ENCODE peak calls at places on chromosomes 11 and 22, in five cellular contexts. T is vagina, Z is K562, F is GM12878, C is Panc1. N is an unnamed sample. For H3K4me1, the result is how much of the 10 kb centered on the place peaks cover.

GRCh38 chr11:1134848-1135445 is 22.8 kb upstream of the MUC5AC start:
- DNase-seq in T (no peak), Z (no peak), F (no peak), C (no peak), N (no peak)

GRCh38 chr22:26646158-26646557 is 11.2 kb upstream of the MIAT start:
- DNase-seq in T (no peak), Z (no peak), F (no peak), C (no peak), N (no peak)

GRCh38 chr11:96092511-96092910 is 168.6 kb upstream of the MTMR2 start:
- DNase-seq in T (no peak), Z (no peak), F (no peak), C (no peak), N (no peak)

GRCh38 chr11:14107071-14107470 is 144.5 kb downstream of the SPON1 start:
- DNase-seq in T (no peak), Z (no peak), F (no peak), C (no peak), N (no peak)

GRCh38 chr11:134275188-134275533 is 1.0 kb upstream of the GLB1L3 start:
- DNase-seq in T (no peak), Z (no peak), F (no peak), C (no peak), N (no peak)

GRCh38 chr11:61688368-61689163 is 8.4 kb downstream of the DAGLA start:
- DNase-seq in T (no peak), Z (no peak), F (no peak), C (no peak), N (peak)

GRCh38 chr11:124071622-124071948 is 30.5 kb upstream of the OR10G7 start:
- DNase-seq in T (no peak), Z (no peak), F (no peak), C (no peak), N (no peak)

GRCh38 chr11:61023086-61024035 is 51.9 kb downstream of the CD6 start:
- DNase-seq in T (no peak), Z (no peak), F (no peak), C (no peak), N (peak)

GRCh38 chr11:100687630-100688395 is 725 bp downstream of the ARHGAP42 start:
- DNase-seq in T (peak), Z (peak), F (no peak), C (peak), N (peak)

GRCh38 chr22:23325183-23325582 is 144.9 kb downstream of the BCR start:
- DNase-seq in T (no peak), Z (no peak), F (no peak), C (no peak), N (no peak)

GRCh38 chr11:119416606-119417580 is 6.1 kb downstream of the THY1 start:
- DNase-seq in T (no peak), Z (peak), F (no peak), C (no peak), N (no peak)

GRCh38 chr11:36702330-36703054 is 104.5 kb upstream of the RAG2 start:
- DNase-seq in T (no peak), Z (peak), F (peak), C (peak), N (no peak)

GRCh38 chr11:28961726-28962125 is 853.5 kb downstream of the METTL15 start:
- DNase-seq in T (no peak), Z (no peak), F (no peak), C (no peak), N (no peak)

GRCh38 chr11:131851951-131852350 is 481.5 kb downstream of the NTM start:
- DNase-seq in T (no peak), Z (no peak), F (no peak), C (no peak), N (no peak)

GRCh38 chr22:31943976-31944699 is at the start of gene YWHAH:
- DNase-seq in T (peak), Z (peak), F (peak), C (peak), N (peak)

GRCh38 chr11:72686639-72687215 is 12.5 kb upstream of the PDE2A start:
- DNase-seq in T (no peak), Z (no peak), F (no peak), C (no peak), N (no peak)

DNA sequence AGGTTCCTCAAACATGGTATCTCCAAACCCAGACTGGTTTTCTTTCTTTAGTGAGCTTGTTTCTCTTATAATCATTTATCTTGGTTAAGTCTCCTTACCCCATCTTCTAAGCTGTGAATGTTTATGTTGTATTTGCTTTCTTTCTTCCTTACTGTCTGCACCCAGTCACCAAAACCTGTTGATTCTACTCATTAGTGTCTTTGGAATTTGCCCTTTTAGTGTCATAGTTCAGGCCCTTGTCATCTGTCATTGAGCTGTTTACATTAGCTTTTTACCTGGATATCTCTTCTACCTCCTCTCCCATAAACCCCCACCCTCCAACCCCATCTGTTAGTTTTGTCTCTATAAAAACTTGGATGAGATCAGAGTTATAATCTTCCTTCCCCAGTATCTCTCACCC is 59.9 kb downstream of the AMOTL1 start:
- DNase-seq in T (no peak), Z (no peak), F (no peak), C (no peak), N (no peak)
- H3K4me1 ChIP-seq in T (under half), Z (under half), F (under half), C (under half), N (under half)

DNA sequence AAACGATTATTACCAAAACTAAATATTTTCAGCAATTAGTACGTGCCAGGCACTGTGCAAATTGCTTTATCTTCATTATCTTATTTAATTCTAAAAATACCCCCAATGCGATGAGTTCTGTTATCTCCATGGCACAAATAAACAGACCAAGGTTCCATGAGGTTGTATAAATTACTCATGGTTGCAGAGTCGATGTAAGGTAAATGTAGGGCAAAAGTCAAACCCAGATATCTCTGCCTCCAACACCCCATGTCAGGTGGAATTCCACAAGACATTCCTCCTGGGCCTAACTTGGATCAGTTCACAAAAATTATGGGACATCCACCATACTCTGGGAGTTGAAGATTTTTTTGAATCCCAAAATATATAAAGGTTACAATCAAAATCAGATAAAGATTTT is 43.7 kb downstream of the ISX start:
- DNase-seq in T (no peak), Z (no peak), F (no peak), C (no peak), N (no peak)
- TF ChIP-seq POLR2AphosphoS5 in T (no peak), Z (no peak), F (no peak), C (no peak), N (no peak)

GRCh38 chr22:39214383-39215069 is 30.3 kb downstream of the PDGFB start:
- DNase-seq in T (no peak), Z (no peak), F (no peak), C (no peak), N (no peak)

GRCh38 chr22:39214006-39214382 is 30.8 kb downstream of the PDGFB start:
- DNase-seq in T (no peak), Z (no peak), F (no peak), C (no peak), N (no peak)

GRCh38 chr22:39215430-39216142 is 29.2 kb downstream of the PDGFB start:
- DNase-seq in T (no peak), Z (peak), F (no peak), C (no peak), N (no peak)

GRCh38 chr22:39215070-39215396 is 29.7 kb downstream of the PDGFB start:
- DNase-seq in T (no peak), Z (no peak), F (no peak), C (no peak), N (no peak)

GRCh38 chr22:39216143-39216490 is 28.7 kb downstream of the PDGFB start:
- DNase-seq in T (no peak), Z (no peak), F (no peak), C (no peak), N (no peak)
- H3K4me3 ChIP-seq in T (no peak), Z (no peak), F (no peak), C (no peak), N (no peak)

GRCh38 chr11:2688381-2689231 is 11.2 kb downstream of the KCNQ1OT1 start:
- DNase-seq in T (no peak), Z (no peak), F (no peak), C (no peak), N (no peak)

GRCh38 chr11:2690596-2691354 is 9.0 kb downstream of the KCNQ1OT1 start:
- DNase-seq in T (no peak), Z (no peak), F (no peak), C (no peak), N (no peak)

GRCh38 chr11:2690261-2690575 is 9.6 kb downstream of the KCNQ1OT1 start:
- DNase-seq in T (no peak), Z (no peak), F (no peak), C (no peak), N (no peak)

GRCh38 chr11:2691355-2691761 is 8.4 kb downstream of the KCNQ1OT1 start:
- DNase-seq in T (no peak), Z (no peak), F (no peak), C (no peak), N (no peak)

DNA sequence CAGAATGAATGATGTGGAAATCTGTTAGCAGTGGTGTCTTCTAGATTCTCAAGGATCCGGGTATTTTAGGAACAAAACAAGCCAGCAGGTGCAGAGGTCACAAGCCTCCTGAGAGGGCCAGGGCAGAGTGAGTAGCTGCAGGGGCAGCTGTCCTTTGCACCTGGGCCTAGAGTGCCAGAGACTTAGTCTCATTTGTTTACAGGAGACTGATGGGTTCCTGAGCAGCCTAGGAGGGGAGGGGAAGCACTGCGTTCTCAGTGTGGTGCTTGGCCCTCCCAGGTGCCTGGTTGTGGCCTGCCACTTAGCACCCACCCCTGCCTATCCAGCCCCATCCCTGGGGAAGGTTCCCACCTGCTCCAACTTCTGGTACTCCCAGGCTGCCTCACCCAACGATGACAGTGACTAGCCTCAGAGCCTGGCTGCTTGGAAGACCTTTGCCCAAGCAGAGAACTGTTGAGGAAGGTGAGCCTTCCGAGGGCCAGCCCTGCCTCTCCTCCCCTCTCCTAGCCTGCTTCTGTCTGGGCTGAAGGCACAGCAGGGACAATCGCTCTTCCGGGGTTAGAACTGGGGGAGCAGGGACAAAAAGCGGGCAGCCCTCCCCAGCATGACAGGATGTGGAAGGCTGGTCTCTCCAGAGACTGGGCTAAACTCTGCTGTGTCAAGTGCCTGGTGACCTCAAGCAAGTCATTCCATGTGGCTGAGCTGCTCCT is 10.1 kb downstream of the KCNQ1OT1 start:
- DNase-seq in T (no peak), Z (no peak), F (no peak), C (no peak), N (no peak)
- H3K4me1 ChIP-seq in T (half or more), Z (under half), F (under half), C (under half), N (under half)

DNA sequence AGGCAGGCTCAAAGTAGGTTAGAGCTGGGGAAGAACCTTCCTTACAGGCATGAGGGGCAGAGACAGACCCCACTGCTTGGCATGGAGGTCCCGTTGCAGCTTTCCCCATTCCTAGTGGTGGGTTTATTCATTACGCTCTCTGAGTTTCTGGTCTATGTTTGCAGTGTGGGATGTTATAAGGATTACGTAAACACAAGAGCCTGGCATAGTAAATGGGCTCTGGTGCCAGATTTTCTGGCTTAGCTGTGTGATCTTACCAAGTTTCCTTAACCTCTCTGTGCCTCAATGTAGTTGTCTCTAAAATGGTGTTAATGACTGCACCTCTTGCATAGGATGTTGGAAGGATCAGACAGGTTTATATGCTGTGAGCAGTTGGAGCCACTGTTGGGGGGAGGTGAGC is 15.1 kb downstream of the DTX4 start:
- DNase-seq in T (no peak), Z (no peak), F (no peak), C (no peak), N (no peak)
- TF ChIP-seq POLR2AphosphoS5 in T (no peak), Z (no peak), F (no peak), C (no peak), N (no peak)